ENCODE peak calls at places on chromosome 6, in six cellular contexts. X is NCI-H1105, N is RWPE1, B is IMR-90, S is fibroblast of lung, A is NCI-H1092. L is an unnamed sample.

GRCh38 chr6:5513393-5513792 is 252.1 kb downstream of the FARS2 start:
- DNase-seq in X (no peak), N (no peak), B (no peak), S (no peak), A (peak; percentile 3), L (no peak)

GRCh38 chr6:151196571-151196970 is 43.2 kb upstream of the AKAP12 start:
- DNase-seq in X (no peak), N (no peak), B (peak; percentile 66), S (peak; percentile 94), A (no peak), L (peak; percentile 91)

GRCh38 chr6:158460602-158461092 is 99.2 kb upstream of the TMEM181 start:
- DNase-seq in X (no peak), N (peak; percentile 30), B (peak; percentile 86), S (peak; percentile 74), A (no peak), L (peak; percentile 70)

GRCh38 chr6:111230351-111231077 is 143.2 kb downstream of the SLC16A10 start:
- DNase-seq in X (no peak), N (peak; percentile 31), B (peak; percentile 88), S (peak; percentile 93), A (no peak), L (peak; percentile 81)

GRCh38 chr6:42704251-42704936 is 18.0 kb downstream of the PRPH2 start:
- DNase-seq in X (no peak), N (no peak), B (no peak), S (peak; percentile 72), A (no peak), L (peak; percentile 77)

GRCh38 chr6:95249176-95249575 is 328.2 kb upstream of the MANEA start:
- DNase-seq in X (no peak), N (no peak), B (peak; percentile 80), S (peak; percentile 95), A (no peak), L (peak; percentile 37)

GRCh38 chr6:17470209-17470952 is 77.0 kb downstream of the CAP2 start:
- DNase-seq in X (no peak), N (no peak), B (peak; percentile 47), S (peak; percentile 48), A (no peak), L (no peak)

GRCh38 chr6:30600576-30600975 is 16.5 kb downstream of the PPP1R10 start:
- DNase-seq in X (no peak), N (no peak), B (no peak), S (no peak), A (no peak), L (no peak)

GRCh38 chr6:107894821-107895396 is 63.1 kb downstream of the SEC63 start:
- DNase-seq in X (no peak), N (no peak), B (no peak), S (peak; percentile 42), A (no peak), L (peak; percentile 20)

GRCh38 chr6:161828355-161828754 is 554.5 kb upstream of the AGPAT4 start:
- DNase-seq in X (no peak), N (no peak), B (no peak), S (no peak), A (no peak), L (no peak)

GRCh38 chr6:103122766-103123601 is 1729.5 kb downstream of the GRIK2 start:
- DNase-seq in X (peak; percentile 72), N (peak; percentile 13), B (peak; percentile 0), S (peak; percentile 14), A (peak; percentile 64), L (peak; percentile 18)

GRCh38 chr6:3260772-3261517 is 2.2 kb downstream of the PSMG4 start:
- DNase-seq in X (no peak), N (no peak), B (no peak), S (no peak), A (no peak), L (no peak)

GRCh38 chr6:16657768-16658167 is 103.5 kb downstream of the ATXN1 start:
- DNase-seq in X (no peak), N (no peak), B (no peak), S (no peak), A (no peak), L (no peak)

GRCh38 chr6:51273228-51273961 is 454.7 kb downstream of the TFAP2B start:
- DNase-seq in X (no peak), N (no peak), B (no peak), S (no peak), A (no peak), L (no peak)

GRCh38 chr6:33298773-33299236 is at the start of gene RGL2:
- DNase-seq in X (peak; percentile 33), N (peak; percentile 47), B (peak; percentile 33), S (peak; percentile 55), A (peak; percentile 53), L (peak; percentile 58)

GRCh38 chr6:90103056-90103793 is 193.4 kb downstream of the BACH2 start:
- DNase-seq in X (no peak), N (no peak), B (no peak), S (peak; percentile 65), A (no peak), L (peak; percentile 39)

GRCh38 chr6:108966855-108967755 is 118.9 kb downstream of the ARMC2 start:
- DNase-seq in X (no peak), N (peak; percentile 9), B (peak; percentile 60), S (peak; percentile 29), A (no peak), L (peak; percentile 34)

GRCh38 chr6:167664678-167665445 is 161.8 kb upstream of the AFDN start:
- DNase-seq in X (no peak), N (no peak), B (no peak), S (no peak), A (no peak), L (no peak)

GRCh38 chr6:43846556-43846955 is 76.5 kb downstream of the VEGFA start:
- DNase-seq in X (no peak), N (no peak), B (peak; percentile 74), S (peak; percentile 48), A (no peak), L (peak; percentile 57)

GRCh38 chr6:160882741-160883340 is 108.7 kb upstream of the MAP3K4 start:
- DNase-seq in X (no peak), N (peak; percentile 11), B (no peak), S (peak; percentile 49), A (no peak), L (peak; percentile 28)

GRCh38 chr6:82068721-82069120 is 178.8 kb downstream of the IBTK start:
- DNase-seq in X (no peak), N (no peak), B (no peak), S (no peak), A (no peak), L (no peak)

GRCh38 chr6:22432060-22432459 is 135.2 kb upstream of the PRL start:
- DNase-seq in X (no peak), N (no peak), B (no peak), S (no peak), A (no peak), L (peak; percentile 7)

GRCh38 chr6:88302769-88303230 is 136.7 kb upstream of the CNR1 start:
- DNase-seq in X (no peak), N (no peak), B (no peak), S (no peak), A (no peak), L (no peak)

GRCh38 chr6:84317463-84317862 is 90.0 kb upstream of the CEP162 start:
- DNase-seq in X (no peak), N (no peak), B (no peak), S (no peak), A (no peak), L (no peak)

GRCh38 chr6:86355271-86355670 is 582.1 kb upstream of the HTR1E start:
- DNase-seq in X (no peak), N (no peak), B (no peak), S (no peak), A (no peak), L (no peak)

GRCh38 chr6:31122803-31123706 is 2.8 kb upstream of the CDSN start:
- DNase-seq in X (no peak), N (peak; percentile 82), B (peak; percentile 76), S (peak; percentile 52), A (no peak), L (peak; percentile 92)

GRCh38 chr6:134621858-134622257 is 303.9 kb upstream of the SGK1 start:
- DNase-seq in X (no peak), N (peak; percentile 78), B (peak; percentile 25), S (no peak), A (no peak), L (no peak)

GRCh38 chr6:123562264-123562663 is 74.5 kb downstream of the TRDN start:
- DNase-seq in X (no peak), N (no peak), B (no peak), S (no peak), A (no peak), L (no peak)

GRCh38 chr6:159826004-159826403 is 25.9 kb downstream of the PNLDC1 start:
- DNase-seq in X (no peak), N (no peak), B (no peak), S (no peak), A (no peak), L (no peak)

GRCh38 chr6:10271982-10272381 is 142.9 kb downstream of the TFAP2A start:
- DNase-seq in X (peak; percentile 71), N (no peak), B (no peak), S (no peak), A (no peak), L (no peak)

GRCh38 chr6:20191951-20192350 is 20.3 kb downstream of the MBOAT1 start:
- DNase-seq in X (no peak), N (no peak), B (no peak), S (no peak), A (no peak), L (no peak)

GRCh38 chr6:44444853-44445252 is 57.3 kb downstream of the CDC5L start:
- DNase-seq in X (no peak), N (no peak), B (no peak), S (no peak), A (no peak), L (no peak)